ENCODE peak calls at places on chromosomes 2 and 18, in four cellular contexts. One of them, this sample, is unnamed.

GRCh38 chr2:237603718-237604362 is 13.3 kb upstream of the RAB17 start:
- DNase-seq in upper lobe of left lung: no peak
- DNase-seq in lower leg skin: peak
- DNase-seq in AG09319: no peak
- DNase-seq in this sample: no peak

GRCh38 chr2:26072925-26073768 is 39.3 kb downstream of the RAB10 start:
- DNase-seq in upper lobe of left lung: no peak
- DNase-seq in AG09319: no peak
- DNase-seq in lower leg skin: no peak
- DNase-seq in this sample: no peak

GRCh38 chr2:23381084-23381483 is 3.9 kb upstream of the KLHL29 start:
- DNase-seq in lower leg skin: peak
- DNase-seq in upper lobe of left lung: no peak
- DNase-seq in AG09319: no peak
- DNase-seq in this sample: no peak

GRCh38 chr2:170052151-170052550 is 125.8 kb upstream of the MYO3B start:
- DNase-seq in lower leg skin: no peak
- DNase-seq in AG09319: no peak
- DNase-seq in upper lobe of left lung: no peak
- DNase-seq in this sample: no peak

GRCh38 chr2:145615626-145616025 is 1095.7 kb upstream of the ZEB2 start:
- DNase-seq in lower leg skin: no peak
- DNase-seq in AG09319: no peak
- DNase-seq in upper lobe of left lung: no peak
- DNase-seq in this sample: peak

GRCh38 chr18:27996792-27997191 is 180.1 kb downstream of the CDH2 start:
- DNase-seq in upper lobe of left lung: no peak
- DNase-seq in lower leg skin: no peak
- DNase-seq in AG09319: no peak
- DNase-seq in this sample: no peak

GRCh38 chr2:218310853-218311542 is 18.7 kb upstream of the TMBIM1 start:
- DNase-seq in AG09319: no peak
- DNase-seq in lower leg skin: no peak
- DNase-seq in upper lobe of left lung: no peak
- DNase-seq in this sample: no peak

GRCh38 chr2:217899231-217900009 is 103.4 kb downstream of the TNS1 start:
- DNase-seq in upper lobe of left lung: no peak
- DNase-seq in lower leg skin: peak
- DNase-seq in AG09319: peak
- DNase-seq in this sample: no peak

GRCh38 chr2:162317910-162318279 is 589 bp downstream of the IFIH1 start:
- DNase-seq in lower leg skin: peak
- DNase-seq in upper lobe of left lung: peak
- DNase-seq in AG09319: no peak
- DNase-seq in this sample: no peak

GRCh38 chr18:58350526-58350925 is 278.4 kb downstream of the ALPK2 start:
- DNase-seq in AG09319: no peak
- DNase-seq in lower leg skin: no peak
- DNase-seq in upper lobe of left lung: no peak
- DNase-seq in this sample: no peak

GRCh38 chr2:239267411-239267941 is 133.3 kb downstream of the HDAC4 start:
- DNase-seq in lower leg skin: peak
- DNase-seq in upper lobe of left lung: peak
- DNase-seq in AG09319: no peak
- DNase-seq in this sample: no peak

GRCh38 chr2:224802407-224802806 is 86.2 kb upstream of the CCDC195 start:
- DNase-seq in upper lobe of left lung: no peak
- DNase-seq in lower leg skin: no peak
- DNase-seq in AG09319: no peak
- DNase-seq in this sample: no peak

GRCh38 chr18:8843005-8843404 is 137.6 kb downstream of the MTCL1 start:
- DNase-seq in AG09319: no peak
- DNase-seq in upper lobe of left lung: no peak
- DNase-seq in lower leg skin: no peak
- DNase-seq in this sample: no peak

GRCh38 chr2:168519534-168520308 is 63.6 kb downstream of the CERS6 start:
- DNase-seq in lower leg skin: no peak
- DNase-seq in AG09319: no peak
- DNase-seq in upper lobe of left lung: no peak
- DNase-seq in this sample: no peak

GRCh38 chr2:219056896-219057708 is 3.6 kb downstream of the IHH start:
- DNase-seq in AG09319: no peak
- DNase-seq in upper lobe of left lung: peak
- DNase-seq in lower leg skin: no peak
- DNase-seq in this sample: no peak

GRCh38 chr2:34912084-34912483 is 1313.0 kb upstream of the FAM98A start:
- DNase-seq in AG09319: no peak
- DNase-seq in lower leg skin: no peak
- DNase-seq in upper lobe of left lung: no peak
- DNase-seq in this sample: no peak

GRCh38 chr18:54388203-54389142 is 30.8 kb downstream of the C18orf54 start:
- DNase-seq in lower leg skin: no peak
- DNase-seq in upper lobe of left lung: no peak
- DNase-seq in AG09319: peak
- DNase-seq in this sample: no peak

GRCh38 chr18:59718108-59719057 is 21.2 kb upstream of the CCBE1 start:
- DNase-seq in AG09319: peak
- DNase-seq in upper lobe of left lung: no peak
- DNase-seq in lower leg skin: no peak
- DNase-seq in this sample: no peak

GRCh38 chr2:2777213-2777612 is 446.1 kb upstream of the MYT1L start:
- DNase-seq in upper lobe of left lung: no peak
- DNase-seq in lower leg skin: no peak
- DNase-seq in AG09319: no peak
- DNase-seq in this sample: no peak

GRCh38 chr2:149466635-149467034 is 120.9 kb downstream of the MMADHC start:
- DNase-seq in upper lobe of left lung: no peak
- DNase-seq in lower leg skin: no peak
- DNase-seq in AG09319: no peak
- DNase-seq in this sample: no peak
- TF ChIP-seq CTCF in upper lobe of left lung: no peak
- TF ChIP-seq CTCF in lower leg skin: no peak
- TF ChIP-seq CTCF in AG09319: no peak
- TF ChIP-seq CTCF in this sample: no peak

DNA sequence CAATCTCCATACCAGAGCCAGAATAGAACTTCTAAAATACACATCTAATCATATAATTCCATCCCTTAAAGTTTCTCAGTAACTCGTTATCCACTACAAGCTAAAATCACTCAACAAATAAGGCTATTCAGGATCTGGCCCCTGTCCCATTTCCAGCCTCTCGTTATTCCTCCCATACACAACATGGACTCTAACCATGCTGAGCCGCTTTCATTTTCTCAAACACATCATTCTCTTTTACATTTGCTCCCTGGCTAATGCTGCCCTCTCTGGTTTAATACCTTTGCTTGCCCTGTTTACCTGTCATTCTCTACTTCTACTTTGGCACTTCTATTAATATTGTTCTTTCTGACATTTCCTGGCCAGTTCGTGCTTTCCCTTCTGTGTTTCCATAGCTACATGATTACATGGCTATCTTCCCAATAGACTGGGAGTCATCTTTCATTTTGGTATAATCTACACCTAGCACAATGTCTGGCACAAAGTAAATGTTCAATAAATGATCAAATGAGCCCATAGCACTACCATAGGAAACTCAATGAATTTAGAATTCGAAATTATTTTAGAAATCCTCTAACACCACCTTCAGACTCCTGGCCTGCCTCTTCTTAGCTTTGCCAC is 163.6 kb upstream of the VRK2 start:
- DNase-seq in upper lobe of left lung: no peak
- DNase-seq in lower leg skin: no peak
- DNase-seq in AG09319: no peak
- DNase-seq in this sample: no peak
- TF ChIP-seq CTCF in upper lobe of left lung: no peak
- TF ChIP-seq CTCF in lower leg skin: no peak
- TF ChIP-seq CTCF in AG09319: no peak
- TF ChIP-seq CTCF in this sample: no peak

GRCh38 chr2:233353101-233353768 is 1.1 kb upstream of the DGKD start:
- DNase-seq in upper lobe of left lung: peak
- DNase-seq in lower leg skin: peak
- DNase-seq in AG09319: no peak
- DNase-seq in this sample: peak

GRCh38 chr2:233352141-233352842 is 2.0 kb upstream of the DGKD start:
- DNase-seq in lower leg skin: peak
- DNase-seq in upper lobe of left lung: no peak
- DNase-seq in AG09319: no peak
- DNase-seq in this sample: no peak

GRCh38 chr2:233349005-233349998 is 5.0 kb upstream of the DGKD start:
- DNase-seq in AG09319: no peak
- DNase-seq in upper lobe of left lung: no peak
- DNase-seq in lower leg skin: peak
- DNase-seq in this sample: no peak

GRCh38 chr2:233351423-233351822 is 2.9 kb upstream of the DGKD start:
- DNase-seq in upper lobe of left lung: no peak
- DNase-seq in lower leg skin: peak
- DNase-seq in AG09319: no peak
- DNase-seq in this sample: no peak

DNA sequence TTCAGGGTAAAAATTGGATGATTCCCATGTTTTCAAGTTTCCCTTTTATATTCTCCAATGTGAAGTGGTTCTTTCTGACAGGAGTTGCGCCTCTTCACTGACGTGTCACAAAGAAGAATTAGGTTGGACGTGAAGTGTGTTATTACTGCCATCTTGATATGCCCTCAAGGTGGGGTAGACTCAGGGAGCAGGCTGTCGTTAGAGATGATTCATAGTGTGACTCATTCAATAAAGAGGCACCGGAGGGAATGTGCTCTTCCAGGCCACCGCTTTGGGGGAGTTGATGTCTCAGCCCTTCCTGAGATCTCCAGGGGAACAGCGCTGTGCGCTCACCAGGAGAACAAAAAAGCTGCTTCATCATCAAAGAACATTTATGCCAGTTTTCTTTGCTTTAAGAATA is 3.6 kb upstream of the DGKD start:
- DNase-seq in lower leg skin: peak
- DNase-seq in AG09319: peak
- DNase-seq in upper lobe of left lung: no peak
- DNase-seq in this sample: no peak
- TF ChIP-seq CTCF in lower leg skin: no peak
- TF ChIP-seq CTCF in AG09319: no peak
- TF ChIP-seq CTCF in upper lobe of left lung: no peak
- TF ChIP-seq CTCF in this sample: no peak

DNA sequence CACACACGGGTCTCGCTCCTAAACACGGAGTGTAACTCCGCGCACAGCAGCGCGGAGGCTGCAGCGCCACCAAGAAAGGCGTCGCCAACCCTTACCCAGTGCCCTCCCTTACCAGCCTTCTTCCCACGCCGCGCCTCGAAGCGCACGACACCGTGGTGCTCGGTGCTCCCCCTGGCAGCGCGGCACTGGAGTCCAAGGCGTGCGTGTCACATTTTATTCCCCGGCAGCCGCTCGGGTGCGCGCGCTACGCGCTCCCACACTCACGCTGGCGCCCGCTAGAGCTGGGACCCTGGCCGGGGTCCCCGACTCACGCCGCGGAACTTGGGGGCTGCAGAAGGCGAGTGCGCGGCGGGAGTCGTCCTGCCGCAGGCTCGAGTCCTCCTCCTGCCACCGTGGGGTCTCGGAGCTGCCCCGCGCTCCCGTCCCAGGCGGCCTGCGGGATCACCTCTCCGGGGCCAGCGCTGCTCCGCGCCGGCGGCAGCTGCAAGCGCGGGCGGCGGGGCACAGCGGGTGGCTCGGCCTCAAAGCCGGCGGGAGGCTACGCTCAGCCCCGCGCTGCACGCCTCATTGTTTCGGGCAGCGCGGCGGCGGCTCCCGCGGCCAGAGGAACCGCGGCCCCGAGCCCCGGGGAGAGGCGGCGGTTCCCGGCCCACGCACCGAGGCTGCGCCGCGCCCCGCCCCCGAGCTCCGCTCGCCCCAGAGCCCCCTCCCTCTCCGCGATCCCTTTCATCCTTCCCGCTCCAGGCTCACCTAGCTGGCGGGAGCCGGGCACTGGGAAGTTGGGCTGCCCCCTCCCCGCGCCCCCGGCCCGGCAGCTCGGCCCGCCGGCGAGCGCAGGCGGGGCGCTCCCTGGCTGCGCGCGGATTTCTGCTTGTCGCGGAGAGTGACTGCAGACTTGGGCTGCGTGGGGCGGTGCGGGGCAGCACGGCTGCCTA is at the start of gene ST6GAL2:
- DNase-seq in AG09319: no peak
- DNase-seq in lower leg skin: no peak
- DNase-seq in upper lobe of left lung: peak
- DNase-seq in this sample: peak
- TF ChIP-seq CTCF in AG09319: no peak
- TF ChIP-seq CTCF in lower leg skin: no peak
- TF ChIP-seq CTCF in upper lobe of left lung: no peak
- TF ChIP-seq CTCF in this sample: no peak

GRCh38 chr2:18787726-18788125 is 198.4 kb upstream of the NT5C1B start:
- DNase-seq in lower leg skin: no peak
- DNase-seq in AG09319: no peak
- DNase-seq in upper lobe of left lung: no peak
- DNase-seq in this sample: no peak
- TF ChIP-seq CTCF in lower leg skin: no peak
- TF ChIP-seq CTCF in AG09319: no peak
- TF ChIP-seq CTCF in upper lobe of left lung: no peak
- TF ChIP-seq CTCF in this sample: no peak

This sample was measured in D721Med.